ENCODE peak calls at places on chromosomes 7 and 10, in six cellular contexts. One of them, this sample, is unnamed.
A peak's percentile ranks its signal among the peaks of the same experiment; 100 is the strongest.

GRCh38 chr7:45435846-45436245 is 138.3 kb upstream of the ADCY1 start:
- DNase-seq in neural crest cell: no peak
- DNase-seq in fibroblast of lung: peak; percentile 94
- DNase-seq in lower lobe of right lung: no peak
- DNase-seq in MM.1S: no peak
- DNase-seq in OCI-LY7: no peak
- DNase-seq in this sample: no peak

GRCh38 chr7:149799397-149800168 is 26.2 kb upstream of the ZNF467 start:
- DNase-seq in neural crest cell: no peak
- DNase-seq in fibroblast of lung: no peak
- DNase-seq in lower lobe of right lung: no peak
- DNase-seq in MM.1S: peak; percentile 58
- DNase-seq in OCI-LY7: peak; percentile 63
- DNase-seq in this sample: no peak

GRCh38 chr7:40836218-40836617 is 701.4 kb downstream of the SUGCT start:
- DNase-seq in neural crest cell: no peak
- DNase-seq in fibroblast of lung: no peak
- DNase-seq in lower lobe of right lung: no peak
- DNase-seq in MM.1S: no peak
- DNase-seq in OCI-LY7: peak; percentile 78
- DNase-seq in this sample: no peak

GRCh38 chr7:102934670-102935069 is 21.9 kb downstream of the LRRC17 start:
- DNase-seq in neural crest cell: no peak
- DNase-seq in fibroblast of lung: no peak
- DNase-seq in lower lobe of right lung: no peak
- DNase-seq in MM.1S: no peak
- DNase-seq in OCI-LY7: no peak
- DNase-seq in this sample: no peak

GRCh38 chr10:11819027-11819426 is 4.1 kb upstream of the PROSER2 start:
- DNase-seq in neural crest cell: no peak
- DNase-seq in fibroblast of lung: no peak
- DNase-seq in lower lobe of right lung: no peak
- DNase-seq in MM.1S: no peak
- DNase-seq in OCI-LY7: no peak
- DNase-seq in this sample: no peak

GRCh38 chr7:13050703-13051102 is 363.3 kb downstream of the ARL4A start:
- DNase-seq in neural crest cell: no peak
- DNase-seq in fibroblast of lung: peak; percentile 84
- DNase-seq in lower lobe of right lung: no peak
- DNase-seq in MM.1S: no peak
- DNase-seq in OCI-LY7: no peak
- DNase-seq in this sample: no peak

GRCh38 chr7:12638851-12639467 is 48.5 kb upstream of the ARL4A start:
- DNase-seq in neural crest cell: no peak
- DNase-seq in fibroblast of lung: peak; percentile 33
- DNase-seq in lower lobe of right lung: no peak
- DNase-seq in MM.1S: peak; percentile 70
- DNase-seq in OCI-LY7: peak; percentile 53
- DNase-seq in this sample: no peak

GRCh38 chr7:99102809-99103690 is 40.9 kb downstream of the SMURF1 start:
- DNase-seq in neural crest cell: no peak
- DNase-seq in fibroblast of lung: peak; percentile 80
- DNase-seq in lower lobe of right lung: no peak
- DNase-seq in MM.1S: no peak
- DNase-seq in OCI-LY7: no peak
- DNase-seq in this sample: no peak

GRCh38 chr7:80136276-80137045 is 1.8 kb downstream of the GNAI1 start:
- DNase-seq in neural crest cell: no peak
- DNase-seq in fibroblast of lung: peak; percentile 70
- DNase-seq in lower lobe of right lung: no peak
- DNase-seq in MM.1S: no peak
- DNase-seq in OCI-LY7: no peak
- DNase-seq in this sample: no peak

GRCh38 chr10:809671-810350 is 120.3 kb upstream of the DIP2C start:
- DNase-seq in neural crest cell: no peak
- DNase-seq in fibroblast of lung: no peak
- DNase-seq in lower lobe of right lung: no peak
- DNase-seq in MM.1S: no peak
- DNase-seq in OCI-LY7: no peak
- DNase-seq in this sample: no peak

GRCh38 chr7:98323597-98324322 is 42.3 kb downstream of the BRI3 start:
- DNase-seq in neural crest cell: no peak
- DNase-seq in fibroblast of lung: peak; percentile 71
- DNase-seq in lower lobe of right lung: no peak
- DNase-seq in MM.1S: no peak
- DNase-seq in OCI-LY7: no peak
- DNase-seq in this sample: no peak

GRCh38 chr10:79152423-79152817 is 83.7 kb downstream of the ZMIZ1 start:
- DNase-seq in neural crest cell: no peak
- DNase-seq in fibroblast of lung: no peak
- DNase-seq in lower lobe of right lung: no peak
- DNase-seq in MM.1S: no peak
- DNase-seq in OCI-LY7: no peak
- DNase-seq in this sample: no peak

GRCh38 chr7:157691521-157692155 is 354.8 kb downstream of the DNAJB6 start:
- DNase-seq in neural crest cell: peak; percentile 45
- DNase-seq in fibroblast of lung: no peak
- DNase-seq in lower lobe of right lung: no peak
- DNase-seq in MM.1S: no peak
- DNase-seq in OCI-LY7: no peak
- DNase-seq in this sample: peak; percentile 68

GRCh38 chr10:71873582-71874182 is 22.6 kb upstream of the PSAP start:
- DNase-seq in neural crest cell: no peak
- DNase-seq in fibroblast of lung: no peak
- DNase-seq in lower lobe of right lung: no peak
- DNase-seq in MM.1S: peak; percentile 60
- DNase-seq in OCI-LY7: peak; percentile 46
- DNase-seq in this sample: no peak

GRCh38 chr10:8050561-8051108 is 3.9 kb upstream of the GATA3 start:
- DNase-seq in neural crest cell: no peak
- DNase-seq in fibroblast of lung: peak; percentile 43
- DNase-seq in lower lobe of right lung: no peak
- DNase-seq in MM.1S: no peak
- DNase-seq in OCI-LY7: no peak
- DNase-seq in this sample: no peak

GRCh38 chr10:52438119-52438518 is 124.0 kb downstream of the DKK1 start:
- DNase-seq in neural crest cell: no peak
- DNase-seq in fibroblast of lung: no peak
- DNase-seq in lower lobe of right lung: no peak
- DNase-seq in MM.1S: no peak
- DNase-seq in OCI-LY7: no peak
- DNase-seq in this sample: no peak

GRCh38 chr7:73715648-73716317 is 3.7 kb downstream of the STX1A start:
- DNase-seq in neural crest cell: no peak
- DNase-seq in fibroblast of lung: peak; percentile 92
- DNase-seq in lower lobe of right lung: no peak
- DNase-seq in MM.1S: no peak
- DNase-seq in OCI-LY7: peak; percentile 54
- DNase-seq in this sample: no peak

GRCh38 chr10:78491812-78492211 is 458.1 kb downstream of the RPS24 start:
- DNase-seq in neural crest cell: no peak
- DNase-seq in fibroblast of lung: peak; percentile 45
- DNase-seq in lower lobe of right lung: no peak
- DNase-seq in MM.1S: no peak
- DNase-seq in OCI-LY7: no peak
- DNase-seq in this sample: no peak

GRCh38 chr7:6057316-6058128 is 26.3 kb downstream of the ANKRD61 start:
- DNase-seq in neural crest cell: no peak
- DNase-seq in fibroblast of lung: peak; percentile 7
- DNase-seq in lower lobe of right lung: no peak
- DNase-seq in MM.1S: no peak
- DNase-seq in OCI-LY7: no peak
- DNase-seq in this sample: no peak

GRCh38 chr10:3720228-3721019 is 64.6 kb downstream of the KLF6 start:
- DNase-seq in neural crest cell: no peak
- DNase-seq in fibroblast of lung: peak; percentile 89
- DNase-seq in lower lobe of right lung: peak; percentile 81
- DNase-seq in MM.1S: no peak
- DNase-seq in OCI-LY7: no peak
- DNase-seq in this sample: no peak

GRCh38 chr10:105774351-105774750 is 1133.3 kb downstream of the SORCS3 start:
- DNase-seq in neural crest cell: no peak
- DNase-seq in fibroblast of lung: no peak
- DNase-seq in lower lobe of right lung: no peak
- DNase-seq in MM.1S: no peak
- DNase-seq in OCI-LY7: no peak
- DNase-seq in this sample: no peak

GRCh38 chr10:34687434-34688205 is 127.5 kb downstream of the PARD3 start:
- DNase-seq in neural crest cell: no peak
- DNase-seq in fibroblast of lung: peak; percentile 42
- DNase-seq in lower lobe of right lung: no peak
- DNase-seq in MM.1S: no peak
- DNase-seq in OCI-LY7: no peak
- DNase-seq in this sample: no peak

GRCh38 chr7:19754521-19755116 is 18.8 kb downstream of the TMEM196 start:
- DNase-seq in neural crest cell: peak; percentile 5
- DNase-seq in fibroblast of lung: peak; percentile 12
- DNase-seq in lower lobe of right lung: no peak
- DNase-seq in MM.1S: peak; percentile 59
- DNase-seq in OCI-LY7: peak; percentile 29
- DNase-seq in this sample: no peak

GRCh38 chr10:60818134-60818770 is 40.0 kb downstream of the CDK1 start:
- DNase-seq in neural crest cell: no peak
- DNase-seq in fibroblast of lung: peak; percentile 91
- DNase-seq in lower lobe of right lung: no peak
- DNase-seq in MM.1S: no peak
- DNase-seq in OCI-LY7: no peak
- DNase-seq in this sample: no peak

GRCh38 chr10:16867556-16867955 is 50.3 kb upstream of the RSU1 start:
- DNase-seq in neural crest cell: no peak
- DNase-seq in fibroblast of lung: peak; percentile 94
- DNase-seq in lower lobe of right lung: no peak
- DNase-seq in MM.1S: no peak
- DNase-seq in OCI-LY7: no peak
- DNase-seq in this sample: no peak

DNA sequence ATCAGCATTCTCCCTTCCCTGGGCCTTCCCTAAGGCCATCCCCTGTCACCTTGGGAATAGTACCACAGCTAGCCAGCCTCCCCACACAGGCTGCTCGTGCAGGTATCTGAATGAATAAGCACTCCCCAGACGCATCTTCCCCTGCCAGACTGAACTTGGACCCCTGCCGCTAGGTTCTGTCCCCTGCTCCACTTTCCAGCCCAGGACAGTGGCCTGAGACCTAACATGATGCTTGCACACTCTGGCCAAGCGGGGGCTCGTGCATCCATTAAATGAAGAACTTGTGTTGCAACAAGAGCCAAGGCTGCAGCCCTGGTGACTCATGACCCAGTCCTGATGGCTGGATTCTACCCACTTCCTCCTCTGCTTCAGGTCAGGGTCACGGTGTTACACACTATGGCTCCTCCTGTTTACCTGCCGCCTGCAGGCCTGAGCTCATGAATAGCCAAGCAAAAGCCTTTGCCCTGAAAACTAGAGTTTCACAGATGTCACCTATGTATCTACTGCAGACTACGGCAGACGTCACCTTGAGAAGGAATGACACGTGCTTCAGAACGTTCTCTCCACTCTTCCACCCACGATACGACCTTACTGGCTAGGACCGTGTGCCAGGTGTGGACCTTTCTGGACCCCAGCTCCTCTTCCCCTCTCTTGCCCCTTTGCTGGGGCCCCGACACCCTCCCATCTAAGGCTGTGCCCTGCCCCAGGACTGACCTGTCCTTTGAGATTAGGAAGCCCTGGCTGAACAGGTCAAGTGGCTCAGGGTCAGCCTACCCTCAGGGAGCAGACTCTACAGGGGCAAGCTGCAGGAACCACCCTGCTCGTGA is 6.5 kb downstream of the ASB13 start:
- DNase-seq in neural crest cell: no peak
- DNase-seq in fibroblast of lung: peak; percentile 59
- DNase-seq in lower lobe of right lung: peak; percentile 78
- DNase-seq in MM.1S: no peak
- DNase-seq in OCI-LY7: peak; percentile 83
- DNase-seq in this sample: no peak
- TF ChIP-seq CTCF in neural crest cell: no peak
- TF ChIP-seq CTCF in fibroblast of lung: no peak
- TF ChIP-seq CTCF in lower lobe of right lung: no peak
- TF ChIP-seq CTCF in MM.1S: no peak
- TF ChIP-seq CTCF in OCI-LY7: no peak
- TF ChIP-seq CTCF in this sample: no peak

DNA sequence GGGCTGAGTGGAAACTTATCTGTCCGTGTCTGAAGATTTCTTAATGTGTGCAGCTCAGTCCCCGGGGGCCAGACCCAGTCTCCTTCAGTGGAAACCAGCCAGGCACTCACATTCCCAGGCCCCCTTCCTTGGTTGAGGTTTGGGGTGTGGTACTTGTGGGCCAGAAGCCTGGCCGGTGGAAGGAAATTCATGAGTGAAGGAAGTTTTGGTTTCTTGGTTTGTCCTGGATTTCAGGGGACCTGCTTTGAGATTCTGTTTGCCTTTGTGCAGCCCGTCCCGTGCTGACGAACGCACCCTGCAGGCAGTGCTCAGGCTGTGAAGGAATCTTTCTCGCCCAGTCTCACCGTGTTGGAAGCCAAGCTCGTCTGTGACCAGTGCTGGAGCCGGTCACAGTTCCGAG is 2.9 kb downstream of the INPP5A start:
- DNase-seq in neural crest cell: no peak
- DNase-seq in fibroblast of lung: peak; percentile 57
- DNase-seq in lower lobe of right lung: peak; percentile 43
- DNase-seq in MM.1S: no peak
- DNase-seq in OCI-LY7: no peak
- DNase-seq in this sample: peak; percentile 68
- TF ChIP-seq CTCF in neural crest cell: peak; percentile 20
- TF ChIP-seq CTCF in fibroblast of lung: peak; percentile 47
- TF ChIP-seq CTCF in lower lobe of right lung: no peak
- TF ChIP-seq CTCF in MM.1S: no peak
- TF ChIP-seq CTCF in OCI-LY7: no peak
- TF ChIP-seq CTCF in this sample: peak; percentile 70

GRCh38 chr10:128567561-128567960 is 441.3 kb upstream of the MKI67 start:
- DNase-seq in neural crest cell: no peak
- DNase-seq in fibroblast of lung: no peak
- DNase-seq in lower lobe of right lung: no peak
- DNase-seq in MM.1S: no peak
- DNase-seq in OCI-LY7: no peak
- DNase-seq in this sample: no peak
- TF ChIP-seq CTCF in neural crest cell: no peak
- TF ChIP-seq CTCF in fibroblast of lung: no peak
- TF ChIP-seq CTCF in lower lobe of right lung: no peak
- TF ChIP-seq CTCF in MM.1S: no peak
- TF ChIP-seq CTCF in OCI-LY7: no peak
- TF ChIP-seq CTCF in this sample: no peak

GRCh38 chr10:81876253-81876731 is 1.3 kb downstream of the NRG3 start:
- DNase-seq in neural crest cell: peak; percentile 25
- DNase-seq in fibroblast of lung: no peak
- DNase-seq in lower lobe of right lung: no peak
- DNase-seq in MM.1S: peak; percentile 46
- DNase-seq in OCI-LY7: no peak
- DNase-seq in this sample: peak; percentile 59
- TF ChIP-seq CTCF in neural crest cell: no peak
- TF ChIP-seq CTCF in fibroblast of lung: no peak
- TF ChIP-seq CTCF in lower lobe of right lung: no peak
- TF ChIP-seq CTCF in MM.1S: no peak
- TF ChIP-seq CTCF in OCI-LY7: no peak
- TF ChIP-seq CTCF in this sample: no peak

This sample was measured in chondrocyte.